ENCODE peak calls at places on chromosomes 4 and X, in four cellular contexts. E is CD8-positive, alpha-beta memory T cell; S is lower lobe of right lung; U is breast epithelium. D is an unnamed sample.

GRCh38 chr4:3408793-3409330 is 32.9 kb upstream of the HGFAC start:
- DNase-seq in E (no peak), S (no peak), U (peak), D (no peak)

GRCh38 chrX:41733939-41734338 is 10.0 kb downstream of the GPR82 start:
- DNase-seq in E (peak), S (no peak), U (no peak), D (peak)

GRCh38 chr4:149823770-149824221 is 8.2 kb upstream of the IQCM start:
- DNase-seq in E (no peak), S (no peak), U (no peak), D (no peak)

GRCh38 chr4:108991929-108992328 is 229.1 kb upstream of the ETNPPL start:
- DNase-seq in E (no peak), S (no peak), U (no peak), D (no peak)

GRCh38 chr4:103036169-103036568 is 16.7 kb upstream of the SLC9B1 start:
- DNase-seq in E (no peak), S (no peak), U (no peak), D (no peak)

GRCh38 chr4:3399277-3400194 is 42.2 kb upstream of the HGFAC start:
- DNase-seq in E (no peak), S (no peak), U (no peak), D (no peak)

GRCh38 chr4:140004580-140005314 is 149.2 kb downstream of the MAML3 start:
- DNase-seq in E (no peak), S (peak), U (peak), D (peak)

GRCh38 chrX:104254442-104255115 is at the start of gene ESX1:
- DNase-seq in E (no peak), S (no peak), U (no peak), D (no peak)

GRCh38 chr4:185305979-185306442 is 89.7 kb downstream of the LRP2BP start:
- DNase-seq in E (no peak), S (no peak), U (no peak), D (no peak)

GRCh38 chr4:98510757-98511517 is 147.5 kb downstream of the TSPAN5 start:
- DNase-seq in E (no peak), S (no peak), U (no peak), D (no peak)

GRCh38 chr4:112552668-112553067 is 36.7 kb upstream of the NEUROG2 start:
- DNase-seq in E (no peak), S (no peak), U (no peak), D (no peak)

GRCh38 chrX:44332437-44332836 is 11.0 kb downstream of the EFHC2 start:
- DNase-seq in E (no peak), S (no peak), U (no peak), D (no peak)

GRCh38 chr4:94763500-94763899 is 5.7 kb downstream of the BMPR1B start:
- DNase-seq in E (no peak), S (no peak), U (no peak), D (no peak)

GRCh38 chrX:12811658-12812057 is 20.4 kb downstream of the PRPS2 start:
- DNase-seq in E (no peak), S (no peak), U (no peak), D (no peak)

GRCh38 chr4:15118281-15118680 is 116.0 kb downstream of the CPEB2 start:
- DNase-seq in E (no peak), S (no peak), U (no peak), D (peak)

GRCh38 chr4:46648088-46648744 is 258.3 kb upstream of the GABRA2 start:
- DNase-seq in E (no peak), S (no peak), U (peak), D (no peak)

GRCh38 chr4:54586343-54586953 is 71.3 kb upstream of the KIT start:
- DNase-seq in E (no peak), S (no peak), U (no peak), D (no peak)

GRCh38 chr4:22510750-22511149 is 5.1 kb downstream of the ADGRA3 start:
- DNase-seq in E (no peak), S (no peak), U (no peak), D (no peak)

GRCh38 chrX:35617836-35618235 is 180.3 kb upstream of the MAGEB16 start:
- DNase-seq in E (no peak), S (no peak), U (no peak), D (no peak)

GRCh38 chr4:40856836-40857362 is 107.1 kb downstream of the NSUN7 start:
- DNase-seq in E (no peak), S (peak), U (peak), D (peak)

GRCh38 chrX:3485727-3486126 is 139.3 kb upstream of the MXRA5 start:
- DNase-seq in E (no peak), S (no peak), U (no peak), D (no peak)

GRCh38 chr4:186666750-186667149 is 56.9 kb downstream of the FAT1 start:
- DNase-seq in E (no peak), S (no peak), U (no peak), D (no peak)

GRCh38 chrX:1205681-1206611 is 6.5 kb downstream of the CRLF2 start:
- DNase-seq in E (peak), S (no peak), U (peak), D (no peak)

GRCh38 chr4:145823743-145824142 is 114.9 kb downstream of the ZNF827 start:
- DNase-seq in E (no peak), S (no peak), U (no peak), D (no peak)

DNA sequence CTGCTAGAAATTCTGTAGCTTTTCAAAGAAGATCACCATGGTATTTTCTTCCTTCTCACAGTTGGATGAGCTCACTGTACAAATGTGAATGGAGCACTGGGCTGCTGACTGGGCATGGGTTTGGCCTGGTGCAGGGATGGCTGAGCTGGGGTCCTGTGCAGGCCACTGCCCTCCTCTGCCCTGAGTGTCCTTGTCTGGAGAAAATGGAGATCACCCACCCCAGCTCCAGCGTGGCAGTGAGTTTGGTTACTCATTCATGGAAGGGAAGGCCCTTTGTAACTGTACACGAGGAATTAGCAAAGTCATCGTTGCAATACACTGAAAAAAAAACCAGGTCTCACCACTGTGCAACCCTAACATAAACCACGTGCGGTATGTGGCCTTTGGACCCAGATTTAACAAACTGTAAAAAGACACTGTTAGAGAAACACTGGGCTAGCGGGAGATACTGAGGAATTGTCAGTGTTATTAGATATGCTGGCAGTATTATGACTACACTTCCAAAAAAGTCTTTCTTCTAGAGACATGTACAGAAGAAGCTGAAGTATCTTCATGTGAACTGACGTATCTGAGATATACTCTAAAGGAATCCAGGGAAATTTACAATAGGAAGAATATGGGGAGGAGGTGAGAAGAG is 16.1 kb upstream of the TBC1D14 start:
- DNase-seq in E (no peak), S (no peak), U (no peak), D (no peak)
- H3K27ac ChIP-seq in E (peak), S (no peak), U (no peak), D (no peak)

DNA sequence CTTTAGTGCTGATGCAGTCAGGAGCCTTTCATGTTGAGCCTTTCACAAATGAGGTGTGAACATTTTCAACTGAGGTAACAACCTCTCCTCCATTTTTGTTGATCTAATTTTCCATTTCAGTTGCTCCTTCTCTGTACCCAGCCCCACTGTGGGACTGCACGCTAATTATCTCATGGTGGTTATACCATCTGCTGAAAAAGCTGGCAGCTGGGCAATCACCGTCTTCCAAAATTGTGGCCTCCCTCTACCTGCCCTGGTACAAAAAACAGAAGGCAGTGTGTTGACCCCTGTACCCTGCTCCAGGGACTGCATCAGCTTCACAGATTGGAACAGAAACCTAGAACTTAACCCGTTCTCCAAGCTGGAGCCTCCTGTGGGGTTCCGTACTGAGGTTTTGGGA is 72.4 kb upstream of the LONRF3 start:
- DNase-seq in E (no peak), S (no peak), U (no peak), D (no peak)
- H3K27ac ChIP-seq in E (no peak), S (no peak), U (no peak), D (no peak)

GRCh38 chr4:25160714-25161598 is 707 bp upstream of the SEPSECS start:
- DNase-seq in E (no peak), S (no peak), U (no peak), D (no peak)
- H3K27ac ChIP-seq in E (peak), S (peak), U (peak), D (peak)

GRCh38 chr4:153480704-153481103 is 14.5 kb downstream of the TMEM131L start:
- DNase-seq in E (no peak), S (no peak), U (no peak), D (no peak)
- H3K27ac ChIP-seq in E (no peak), S (no peak), U (no peak), D (no peak)

DNA sequence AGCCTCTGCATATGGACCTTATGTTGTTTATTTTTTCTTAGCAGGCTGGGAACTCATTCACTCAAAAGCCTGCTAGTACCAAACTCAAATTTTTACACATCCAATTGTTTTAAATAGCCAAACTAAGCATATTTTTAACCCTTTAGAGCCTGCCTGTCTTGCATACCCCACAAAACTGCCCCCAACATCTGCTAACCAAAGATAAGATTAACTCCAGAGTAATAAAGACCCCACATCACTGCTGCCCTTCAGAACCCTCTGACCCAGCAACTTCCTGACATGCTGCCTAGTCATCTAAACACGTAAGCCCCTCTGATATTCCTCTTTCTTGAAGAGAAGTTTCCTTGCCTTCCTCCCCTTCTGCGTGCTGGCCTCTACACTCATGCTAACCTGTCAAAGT is 60.7 kb upstream of the ASB12 start:
- DNase-seq in E (no peak), S (no peak), U (no peak), D (no peak)
- H3K27ac ChIP-seq in E (no peak), S (no peak), U (no peak), D (no peak)

DNA sequence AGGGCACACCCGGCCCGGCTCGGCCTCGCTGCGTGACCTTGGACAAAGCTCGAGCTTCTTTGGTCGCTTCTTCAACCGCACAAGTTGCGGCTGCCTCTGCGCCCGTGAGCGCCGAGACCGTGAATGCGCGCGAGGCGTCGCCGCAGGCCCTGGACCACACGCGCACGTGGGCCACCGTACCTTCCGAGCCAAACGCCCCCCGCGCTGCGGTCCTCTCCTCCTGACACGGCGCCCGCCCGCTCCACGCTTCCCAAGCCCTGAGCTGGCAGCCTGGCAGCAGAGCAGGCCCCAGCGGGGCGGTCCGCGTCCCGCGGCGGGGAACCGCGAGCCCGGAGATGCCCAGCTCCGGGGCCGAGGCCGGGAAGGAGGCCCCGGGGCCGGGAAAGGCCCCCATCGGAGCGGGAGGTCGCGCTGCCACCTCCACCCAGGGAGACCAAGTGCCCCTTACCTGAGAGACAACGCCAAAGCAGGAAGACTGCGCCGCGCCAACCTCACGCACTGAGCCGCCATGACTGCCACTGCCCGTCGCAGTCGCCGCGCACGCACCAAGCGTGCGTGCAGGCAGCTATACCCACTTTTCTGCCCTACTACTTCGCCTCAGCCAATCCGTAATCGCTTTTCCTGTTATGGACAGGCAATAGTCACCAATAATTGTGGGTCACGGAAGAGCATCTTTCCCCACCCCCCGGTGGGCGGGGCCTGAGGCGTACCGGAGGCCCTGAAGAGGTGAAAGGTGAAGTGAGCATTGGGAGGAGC is at the start of gene GRPEL1:
- DNase-seq in E (peak), S (peak), U (no peak), D (peak)
- H3K27ac ChIP-seq in E (peak), S (peak), U (peak), D (peak)

DNA sequence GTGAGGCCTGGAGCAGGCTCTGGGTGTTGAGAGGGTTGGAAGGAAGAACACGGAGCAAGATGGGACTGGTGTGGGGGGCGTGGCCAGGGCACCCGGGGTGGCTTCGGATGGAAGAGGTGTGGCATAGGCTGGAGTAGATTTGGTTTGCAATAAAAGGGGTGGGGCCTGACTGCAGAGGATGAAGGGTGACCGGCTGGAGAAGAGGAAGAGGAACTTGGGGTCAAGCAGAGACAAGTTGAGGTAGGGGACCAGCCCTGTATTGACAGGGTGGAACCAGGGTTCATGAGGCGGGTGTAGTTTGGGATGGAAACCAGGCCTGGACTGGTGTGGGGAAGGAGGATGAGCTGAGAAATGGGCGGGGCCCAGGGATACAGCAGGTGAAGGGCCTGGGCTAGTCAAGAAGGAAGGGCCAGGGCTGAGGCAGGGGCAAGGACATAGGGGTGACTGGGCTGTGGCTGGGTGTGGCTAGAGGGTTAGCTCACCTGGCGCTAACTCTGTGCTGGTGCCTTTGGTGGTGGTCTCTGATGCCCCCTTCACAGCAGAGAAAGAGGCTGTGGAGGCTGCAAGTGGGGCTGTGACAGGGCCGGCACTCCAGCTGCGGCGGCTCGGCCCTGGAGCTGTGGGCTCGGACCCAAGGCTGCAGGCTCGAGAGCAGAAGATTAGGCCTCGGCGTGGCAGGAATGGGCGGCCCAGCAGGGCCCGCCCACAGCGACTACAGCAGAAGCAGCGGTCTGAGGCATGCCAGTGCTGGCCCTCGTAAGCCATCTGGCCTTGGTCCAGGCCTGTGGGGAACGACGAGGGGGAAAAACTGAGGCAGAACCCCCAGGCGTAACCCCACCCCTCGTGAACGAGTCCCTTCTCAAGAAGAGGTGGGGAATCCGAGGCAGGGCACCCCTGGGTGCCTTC is 5.0 kb downstream of the PLP2 start:
- DNase-seq in E (no peak), S (peak), U (no peak), D (no peak)
- H3K27ac ChIP-seq in E (no peak), S (peak), U (peak), D (no peak)

DNA sequence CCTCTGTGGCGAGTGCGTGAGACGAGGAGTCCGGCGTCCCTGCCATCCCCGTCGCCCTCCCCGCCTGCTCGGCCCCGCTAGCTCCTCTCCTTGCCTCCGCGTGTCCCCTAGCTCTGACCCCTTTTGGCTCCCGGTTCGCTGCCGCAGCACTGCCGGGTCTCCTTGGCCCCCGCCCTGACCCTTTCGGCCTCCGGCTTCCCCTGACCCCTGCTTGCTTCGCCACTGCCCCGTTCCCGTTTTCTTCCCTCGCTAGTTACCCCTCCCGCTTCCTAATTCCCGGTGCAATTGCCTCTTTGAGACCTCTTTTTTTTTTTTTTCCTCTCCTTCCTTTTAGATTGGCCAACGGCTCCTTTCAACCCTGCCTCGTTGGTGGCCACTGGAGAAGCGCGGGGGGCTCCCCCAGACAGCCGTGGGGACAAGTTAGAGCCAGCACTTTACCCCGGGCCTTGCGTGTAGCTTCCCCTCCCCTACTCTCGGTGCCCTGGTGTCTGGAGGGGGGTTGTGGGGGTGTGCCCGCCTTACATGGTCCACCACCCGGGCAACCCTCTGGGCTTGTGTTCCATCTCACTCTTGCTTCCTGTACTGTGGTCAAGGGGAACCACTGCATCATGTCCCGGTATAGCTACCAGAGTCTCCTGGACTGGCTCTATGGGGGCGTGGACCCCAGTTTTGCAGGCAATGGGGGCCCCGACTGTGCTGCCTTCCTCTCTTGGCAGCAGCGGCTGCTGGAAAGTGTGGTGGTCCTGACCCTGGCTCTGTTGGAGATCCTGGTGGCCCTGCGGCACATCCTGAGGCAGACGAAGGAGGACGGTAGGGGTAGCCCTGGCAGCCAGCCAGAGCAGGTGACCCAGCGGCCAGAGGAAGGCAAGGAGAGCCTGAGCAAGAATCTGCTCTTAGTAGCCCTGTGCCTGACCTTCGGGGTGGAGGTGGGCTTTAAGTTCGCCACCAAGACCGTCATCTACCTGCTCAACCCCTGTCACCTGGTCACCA is 548 bp downstream of the TMEM164 start:
- DNase-seq in E (peak), S (peak), U (no peak), D (no peak)
- H3K27ac ChIP-seq in E (peak), S (peak), U (peak), D (peak)

DNA sequence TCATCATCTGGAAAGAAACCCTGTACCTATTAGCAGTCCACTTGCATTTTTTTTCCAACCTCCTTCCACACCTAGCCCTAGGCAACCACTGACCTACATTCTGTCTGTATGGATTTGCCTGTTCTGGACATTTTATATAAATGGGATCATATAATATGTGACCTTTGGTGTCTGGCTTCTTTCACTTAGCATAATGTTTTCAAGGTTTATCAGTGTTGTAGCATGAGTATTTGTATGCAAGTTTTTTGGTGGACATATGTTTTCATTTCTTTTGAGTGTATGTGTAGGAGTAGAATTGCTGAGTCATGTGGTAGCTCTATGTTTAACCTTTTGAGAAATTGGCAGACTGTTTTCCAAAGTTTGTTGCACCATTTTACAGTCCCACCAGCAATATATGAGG is 198.6 kb downstream of the CEP135 start:
- DNase-seq in E (no peak), S (no peak), U (no peak), D (no peak)
- H3K27ac ChIP-seq in E (no peak), S (no peak), U (no peak), D (no peak)